ENCODE peak calls at places on chromosomes 16 and 17, in eight cellular contexts. One of them, this sample, is unnamed.

GRCh38 chr16:11737678-11738077 is 5.0 kb downstream of the TXNDC11 start:
- DNase-seq in WTC11: no peak
- DNase-seq in stimulated activated CD4-positive, alpha-beta T cell treated with anti-CD3 and anti-CD28 coated beads, Interleukin-15, amount 100 ng/mL, for 24 hours: no peak
- DNase-seq in heart left ventricle: no peak
- DNase-seq in RCC 7860: no peak
- DNase-seq in neuronal stem cell: no peak
- DNase-seq in breast epithelium: no peak
- DNase-seq in cardiac fibroblast: no peak
- DNase-seq in this sample: no peak

GRCh38 chr16:4477966-4478365 is 1.8 kb downstream of the HMOX2 start:
- DNase-seq in stimulated activated CD4-positive, alpha-beta T cell treated with anti-CD3 and anti-CD28 coated beads, Interleukin-15, amount 100 ng/mL, for 24 hours: peak
- DNase-seq in breast epithelium: no peak
- DNase-seq in WTC11: no peak
- DNase-seq in neuronal stem cell: no peak
- DNase-seq in RCC 7860: peak
- DNase-seq in cardiac fibroblast: peak
- DNase-seq in heart left ventricle: no peak
- DNase-seq in this sample: peak

GRCh38 chr16:89923640-89924297 is 627 bp downstream of the TUBB3 start:
- DNase-seq in WTC11: peak
- DNase-seq in neuronal stem cell: peak
- DNase-seq in RCC 7860: no peak
- DNase-seq in cardiac fibroblast: no peak
- DNase-seq in breast epithelium: no peak
- DNase-seq in stimulated activated CD4-positive, alpha-beta T cell treated with anti-CD3 and anti-CD28 coated beads, Interleukin-15, amount 100 ng/mL, for 24 hours: no peak
- DNase-seq in heart left ventricle: no peak
- DNase-seq in this sample: no peak

GRCh38 chr17:4008082-4008435 is 43.8 kb upstream of the ATP2A3 start:
- DNase-seq in neuronal stem cell: no peak
- DNase-seq in RCC 7860: no peak
- DNase-seq in stimulated activated CD4-positive, alpha-beta T cell treated with anti-CD3 and anti-CD28 coated beads, Interleukin-15, amount 100 ng/mL, for 24 hours: no peak
- DNase-seq in breast epithelium: no peak
- DNase-seq in heart left ventricle: no peak
- DNase-seq in cardiac fibroblast: no peak
- DNase-seq in WTC11: no peak
- DNase-seq in this sample: no peak

GRCh38 chr16:2285731-2286191 is 17.8 kb upstream of the RNPS1 start:
- DNase-seq in breast epithelium: no peak
- DNase-seq in RCC 7860: no peak
- DNase-seq in cardiac fibroblast: no peak
- DNase-seq in WTC11: no peak
- DNase-seq in heart left ventricle: no peak
- DNase-seq in stimulated activated CD4-positive, alpha-beta T cell treated with anti-CD3 and anti-CD28 coated beads, Interleukin-15, amount 100 ng/mL, for 24 hours: no peak
- DNase-seq in neuronal stem cell: no peak
- DNase-seq in this sample: no peak

GRCh38 chr16:83967838-83968482 is at the start of gene NECAB2:
- DNase-seq in neuronal stem cell: peak
- DNase-seq in WTC11: peak
- DNase-seq in breast epithelium: no peak
- DNase-seq in stimulated activated CD4-positive, alpha-beta T cell treated with anti-CD3 and anti-CD28 coated beads, Interleukin-15, amount 100 ng/mL, for 24 hours: peak
- DNase-seq in RCC 7860: no peak
- DNase-seq in cardiac fibroblast: peak
- DNase-seq in heart left ventricle: peak
- DNase-seq in this sample: peak

GRCh38 chr16:6016530-6017184 is 919.1 kb upstream of the EEF2KMT start:
- DNase-seq in stimulated activated CD4-positive, alpha-beta T cell treated with anti-CD3 and anti-CD28 coated beads, Interleukin-15, amount 100 ng/mL, for 24 hours: no peak
- DNase-seq in neuronal stem cell: peak
- DNase-seq in heart left ventricle: no peak
- DNase-seq in WTC11: no peak
- DNase-seq in cardiac fibroblast: no peak
- DNase-seq in RCC 7860: peak
- DNase-seq in breast epithelium: no peak
- DNase-seq in this sample: peak

GRCh38 chr17:40782450-40782849 is at the start of gene KRT27:
- DNase-seq in RCC 7860: no peak
- DNase-seq in stimulated activated CD4-positive, alpha-beta T cell treated with anti-CD3 and anti-CD28 coated beads, Interleukin-15, amount 100 ng/mL, for 24 hours: no peak
- DNase-seq in heart left ventricle: no peak
- DNase-seq in WTC11: no peak
- DNase-seq in breast epithelium: no peak
- DNase-seq in neuronal stem cell: no peak
- DNase-seq in cardiac fibroblast: no peak
- DNase-seq in this sample: no peak

GRCh38 chr16:89993377-89993776 is 25.9 kb downstream of the DBNDD1 start:
- DNase-seq in WTC11: no peak
- DNase-seq in neuronal stem cell: no peak
- DNase-seq in heart left ventricle: no peak
- DNase-seq in RCC 7860: no peak
- DNase-seq in stimulated activated CD4-positive, alpha-beta T cell treated with anti-CD3 and anti-CD28 coated beads, Interleukin-15, amount 100 ng/mL, for 24 hours: no peak
- DNase-seq in breast epithelium: no peak
- DNase-seq in cardiac fibroblast: no peak
- DNase-seq in this sample: no peak

GRCh38 chr17:42459983-42460300 is 1.3 kb downstream of the ATP6V0A1 start:
- DNase-seq in WTC11: no peak
- DNase-seq in heart left ventricle: no peak
- DNase-seq in cardiac fibroblast: peak
- DNase-seq in neuronal stem cell: no peak
- DNase-seq in RCC 7860: peak
- DNase-seq in stimulated activated CD4-positive, alpha-beta T cell treated with anti-CD3 and anti-CD28 coated beads, Interleukin-15, amount 100 ng/mL, for 24 hours: peak
- DNase-seq in breast epithelium: no peak
- DNase-seq in this sample: peak

GRCh38 chr17:3972931-3973330 is 8.7 kb upstream of the ATP2A3 start:
- DNase-seq in cardiac fibroblast: no peak
- DNase-seq in heart left ventricle: no peak
- DNase-seq in neuronal stem cell: no peak
- DNase-seq in stimulated activated CD4-positive, alpha-beta T cell treated with anti-CD3 and anti-CD28 coated beads, Interleukin-15, amount 100 ng/mL, for 24 hours: no peak
- DNase-seq in RCC 7860: no peak
- DNase-seq in breast epithelium: no peak
- DNase-seq in WTC11: no peak
- DNase-seq in this sample: no peak

GRCh38 chr16:47392114-47392513 is 68.7 kb downstream of the ITFG1 start:
- DNase-seq in breast epithelium: no peak
- DNase-seq in neuronal stem cell: no peak
- DNase-seq in stimulated activated CD4-positive, alpha-beta T cell treated with anti-CD3 and anti-CD28 coated beads, Interleukin-15, amount 100 ng/mL, for 24 hours: peak
- DNase-seq in WTC11: no peak
- DNase-seq in heart left ventricle: no peak
- DNase-seq in cardiac fibroblast: peak
- DNase-seq in RCC 7860: peak
- DNase-seq in this sample: no peak

GRCh38 chr17:72022328-72022727 is 98.5 kb upstream of the SOX9 start:
- DNase-seq in stimulated activated CD4-positive, alpha-beta T cell treated with anti-CD3 and anti-CD28 coated beads, Interleukin-15, amount 100 ng/mL, for 24 hours: no peak
- DNase-seq in neuronal stem cell: no peak
- DNase-seq in WTC11: no peak
- DNase-seq in heart left ventricle: no peak
- DNase-seq in breast epithelium: no peak
- DNase-seq in cardiac fibroblast: no peak
- DNase-seq in RCC 7860: no peak
- DNase-seq in this sample: no peak

GRCh38 chr16:14476183-14476582 is 153.9 kb downstream of the PARN start:
- DNase-seq in cardiac fibroblast: no peak
- DNase-seq in RCC 7860: no peak
- DNase-seq in heart left ventricle: no peak
- DNase-seq in neuronal stem cell: no peak
- DNase-seq in WTC11: no peak
- DNase-seq in stimulated activated CD4-positive, alpha-beta T cell treated with anti-CD3 and anti-CD28 coated beads, Interleukin-15, amount 100 ng/mL, for 24 hours: no peak
- DNase-seq in breast epithelium: no peak
- DNase-seq in this sample: no peak

GRCh38 chr17:39635614-39636176 is 1.2 kb upstream of the STARD3 start:
- DNase-seq in RCC 7860: no peak
- DNase-seq in heart left ventricle: no peak
- DNase-seq in cardiac fibroblast: no peak
- DNase-seq in stimulated activated CD4-positive, alpha-beta T cell treated with anti-CD3 and anti-CD28 coated beads, Interleukin-15, amount 100 ng/mL, for 24 hours: peak
- DNase-seq in neuronal stem cell: no peak
- DNase-seq in WTC11: no peak
- DNase-seq in breast epithelium: no peak
- DNase-seq in this sample: no peak

GRCh38 chr17:30567231-30568116 is 90.3 kb downstream of the GOSR1 start:
- DNase-seq in cardiac fibroblast: no peak
- DNase-seq in RCC 7860: no peak
- DNase-seq in breast epithelium: no peak
- DNase-seq in WTC11: no peak
- DNase-seq in heart left ventricle: no peak
- DNase-seq in neuronal stem cell: no peak
- DNase-seq in stimulated activated CD4-positive, alpha-beta T cell treated with anti-CD3 and anti-CD28 coated beads, Interleukin-15, amount 100 ng/mL, for 24 hours: no peak
- DNase-seq in this sample: no peak

GRCh38 chr17:31533546-31534155 is 142.2 kb downstream of the RAB11FIP4 start:
- DNase-seq in breast epithelium: no peak
- DNase-seq in heart left ventricle: peak
- DNase-seq in cardiac fibroblast: peak
- DNase-seq in stimulated activated CD4-positive, alpha-beta T cell treated with anti-CD3 and anti-CD28 coated beads, Interleukin-15, amount 100 ng/mL, for 24 hours: peak
- DNase-seq in WTC11: peak
- DNase-seq in neuronal stem cell: peak
- DNase-seq in RCC 7860: peak
- DNase-seq in this sample: peak

GRCh38 chr17:8922451-8922850 is 43.1 kb downstream of the PIK3R5 start:
- DNase-seq in breast epithelium: no peak
- DNase-seq in WTC11: no peak
- DNase-seq in stimulated activated CD4-positive, alpha-beta T cell treated with anti-CD3 and anti-CD28 coated beads, Interleukin-15, amount 100 ng/mL, for 24 hours: no peak
- DNase-seq in heart left ventricle: no peak
- DNase-seq in neuronal stem cell: no peak
- DNase-seq in RCC 7860: peak
- DNase-seq in cardiac fibroblast: peak
- DNase-seq in this sample: peak